ENCODE peak calls at places on chromosome 14, in six cellular contexts. Y, Q, R, B, F and A are unnamed samples.

GRCh38 chr14:59215353-59215752 is 26.9 kb downstream of the DAAM1 start:
- DNase-seq in Y (no peak), Q (no peak), R (no peak), B (peak), F (no peak), A (no peak)

GRCh38 chr14:48111151-48111550 is 435.7 kb upstream of the MDGA2 start:
- DNase-seq in Y (no peak), Q (no peak), R (no peak), B (no peak), F (no peak), A (no peak)

GRCh38 chr14:77353469-77354141 is 23.3 kb downstream of the TMED8 start:
- DNase-seq in Y (no peak), Q (no peak), R (no peak), B (peak), F (no peak), A (no peak)

GRCh38 chr14:71734076-71734475 is 198.2 kb upstream of the RGS6 start:
- DNase-seq in Y (no peak), Q (no peak), R (no peak), B (no peak), F (no peak), A (no peak)

GRCh38 chr14:42884100-42884499 is 1277.4 kb downstream of the LRFN5 start:
- DNase-seq in Y (no peak), Q (no peak), R (no peak), B (no peak), F (no peak), A (no peak)

GRCh38 chr14:104800600-104801283 is at the start of gene ZBTB42:
- DNase-seq in Y (no peak), Q (no peak), R (peak), B (peak), F (peak), A (peak)

GRCh38 chr14:97697772-97698171 is 900.6 kb downstream of the VRK1 start:
- DNase-seq in Y (no peak), Q (no peak), R (no peak), B (no peak), F (no peak), A (no peak)

GRCh38 chr14:24351517-24351916 is 11.7 kb upstream of the RIPK3 start:
- DNase-seq in Y (no peak), Q (no peak), R (no peak), B (no peak), F (no peak), A (no peak)

GRCh38 chr14:89534896-89535615 is 118.0 kb upstream of the FOXN3 start:
- DNase-seq in Y (no peak), Q (no peak), R (no peak), B (no peak), F (no peak), A (no peak)

GRCh38 chr14:75960219-75960618 is 21.6 kb downstream of the TGFB3 start:
- DNase-seq in Y (peak), Q (no peak), R (no peak), B (no peak), F (no peak), A (no peak)

GRCh38 chr14:61344437-61345143 is 23.2 kb downstream of the PRKCH start:
- DNase-seq in Y (no peak), Q (no peak), R (no peak), B (no peak), F (no peak), A (no peak)

GRCh38 chr14:68981124-68981523 is 2.0 kb upstream of the ACTN1 start:
- DNase-seq in Y (no peak), Q (no peak), R (no peak), B (no peak), F (no peak), A (no peak)

GRCh38 chr14:55436530-55436929 is 3.9 kb downstream of the TBPL2 start:
- DNase-seq in Y (no peak), Q (no peak), R (no peak), B (no peak), F (no peak), A (no peak)

GRCh38 chr14:55440385-55440784 is at the start of gene TBPL2:
- DNase-seq in Y (no peak), Q (no peak), R (no peak), B (no peak), F (peak), A (no peak)

GRCh38 chr14:55434805-55435174 is 5.6 kb downstream of the TBPL2 start:
- DNase-seq in Y (no peak), Q (no peak), R (no peak), B (peak), F (no peak), A (no peak)

GRCh38 chr14:55441286-55441685 is 870 bp upstream of the TBPL2 start:
- DNase-seq in Y (no peak), Q (no peak), R (no peak), B (no peak), F (no peak), A (no peak)

GRCh38 chr14:55438066-55438683 is 2.2 kb downstream of the TBPL2 start:
- DNase-seq in Y (no peak), Q (peak), R (peak), B (peak), F (no peak), A (no peak)
- TF ChIP-seq TAF1 in Y (no peak), Q (no peak), R (no peak), B (no peak), F (no peak), A (no peak)

DNA sequence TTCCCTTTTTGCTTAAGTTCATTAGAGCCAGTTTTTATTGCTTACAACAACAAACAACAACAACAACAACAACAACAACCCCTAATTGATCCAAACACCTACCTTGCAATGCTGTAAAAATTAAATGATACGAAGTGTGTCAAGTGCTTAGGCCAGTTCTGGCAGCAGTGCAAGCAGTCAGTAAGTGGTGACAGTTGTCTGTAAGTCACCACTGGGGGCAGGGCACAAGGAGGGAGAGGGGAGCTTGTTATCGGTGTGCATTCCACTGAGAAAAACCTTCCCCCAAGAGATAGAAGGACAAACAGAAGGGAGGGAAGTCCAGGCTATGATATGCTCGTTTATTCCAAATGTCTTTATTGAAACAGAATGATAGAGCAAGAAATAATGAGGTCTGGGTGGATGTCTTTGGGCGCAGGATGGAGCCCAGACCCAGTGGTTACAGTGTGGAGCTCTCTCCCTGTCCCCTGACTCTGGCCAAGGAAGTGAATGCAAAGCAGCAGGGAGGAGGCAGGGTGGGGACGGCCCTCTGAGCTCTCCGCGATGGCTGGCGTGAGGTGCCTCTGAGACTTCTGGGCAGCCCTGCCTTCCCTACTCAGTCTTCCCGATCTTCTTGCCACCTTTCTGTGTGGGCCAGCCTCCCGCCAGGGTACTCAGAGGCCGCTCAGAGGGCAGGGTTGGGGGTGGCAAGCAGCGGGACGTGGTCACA is 6.5 kb downstream of the SLC22A17 start:
- DNase-seq in Y (no peak), Q (peak), R (no peak), B (peak), F (no peak), A (no peak)
- TF ChIP-seq TAF1 in Y (no peak), Q (no peak), R (no peak), B (no peak), F (no peak), A (no peak)

DNA sequence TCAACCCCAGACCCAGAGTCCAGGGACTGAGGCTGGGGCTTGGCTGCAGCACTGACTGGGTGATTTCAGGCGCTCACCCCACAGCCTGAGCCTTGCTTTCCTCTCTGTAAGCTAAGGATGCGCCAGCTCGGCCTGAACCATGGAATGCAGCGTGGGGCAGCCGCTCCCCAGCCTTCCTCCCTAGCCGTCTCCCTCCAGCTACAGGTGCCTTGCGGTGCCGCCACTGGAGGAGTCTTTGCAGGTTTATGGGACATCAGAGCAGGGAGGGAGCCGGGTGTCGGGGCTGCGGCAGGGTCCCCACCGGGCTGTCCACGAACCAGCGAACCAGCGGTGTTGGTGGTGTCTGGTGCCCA is 19.4 kb downstream of the PPP2R5C start:
- DNase-seq in Y (no peak), Q (no peak), R (peak), B (no peak), F (peak), A (no peak)
- TF ChIP-seq TAF1 in Y (no peak), Q (no peak), R (no peak), B (no peak), F (no peak), A (no peak)

DNA sequence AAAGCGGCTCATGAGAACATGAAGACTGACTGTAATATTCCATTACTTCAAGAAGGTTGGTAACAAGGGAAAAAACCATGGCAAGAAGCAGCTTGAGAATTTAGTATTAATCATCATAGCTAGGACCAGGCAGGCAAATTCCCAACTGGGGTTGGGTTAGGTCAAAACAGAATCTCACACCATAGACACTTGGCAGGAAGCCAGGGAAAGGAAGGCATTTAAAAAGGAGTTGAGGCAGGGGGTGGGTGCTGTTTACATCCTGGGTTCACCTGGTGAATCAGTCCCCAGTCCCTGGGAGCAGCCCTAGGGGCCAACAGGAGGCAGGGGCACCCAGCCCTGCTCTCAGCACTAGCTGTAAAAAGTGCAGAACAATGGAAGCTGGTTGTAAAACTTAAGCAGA is 108.6 kb downstream of the EGLN3 start:
- DNase-seq in Y (no peak), Q (no peak), R (no peak), B (no peak), F (no peak), A (no peak)
- TF ChIP-seq TAF1 in Y (no peak), Q (no peak), R (no peak), B (no peak), F (no peak), A (no peak)

DNA sequence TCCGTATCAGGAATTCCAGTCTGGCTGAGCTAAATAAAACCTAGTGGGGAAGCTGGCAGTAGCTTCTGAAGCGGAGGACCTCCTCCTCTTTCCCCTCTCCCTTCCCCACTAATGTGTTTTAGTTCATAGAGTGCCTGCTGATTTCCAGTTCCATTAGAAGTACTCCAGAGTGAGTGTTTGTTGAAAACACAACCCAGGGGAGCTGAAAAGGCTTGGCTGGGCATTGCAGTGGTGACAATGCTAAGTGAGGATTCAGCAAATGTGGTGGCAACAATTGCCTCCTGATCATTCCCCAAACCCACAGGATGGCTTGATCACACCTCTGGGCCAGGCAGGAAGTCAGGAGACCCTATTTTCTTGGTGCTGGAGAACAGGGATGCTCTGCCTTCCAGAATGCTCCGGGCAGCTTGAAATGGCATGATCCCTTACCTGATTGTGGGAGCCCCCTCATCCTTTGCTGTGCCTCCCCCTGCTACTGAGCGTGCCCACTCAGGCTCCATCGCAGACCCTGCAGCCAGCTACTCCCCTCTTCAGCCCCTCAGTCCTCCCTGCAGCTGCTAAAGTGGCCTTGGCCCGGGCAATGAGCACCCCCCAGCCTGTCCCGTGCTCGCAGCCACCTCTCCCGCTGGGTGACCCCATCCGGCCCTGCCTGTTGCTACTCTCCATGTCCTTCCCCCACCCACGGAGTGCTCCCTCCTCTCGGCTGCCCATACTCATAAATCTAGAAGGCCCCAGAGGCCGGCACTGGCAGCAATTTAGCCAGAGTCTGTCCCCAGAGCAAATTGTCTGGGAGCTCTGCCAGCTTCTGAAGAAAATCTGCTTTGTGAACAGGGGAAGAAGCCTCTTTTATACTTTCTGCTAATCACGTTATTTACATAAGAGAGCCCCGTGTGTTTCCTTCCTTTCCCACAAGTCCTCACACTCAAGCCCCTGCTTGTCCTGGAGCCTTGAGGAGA is 143.9 kb upstream of the FRMD6 start:
- DNase-seq in Y (no peak), Q (no peak), R (no peak), B (no peak), F (no peak), A (no peak)
- TF ChIP-seq TAF1 in Y (no peak), Q (no peak), R (no peak), B (no peak), F (no peak), A (no peak)

GRCh38 chr14:93175492-93175891 is 9.2 kb downstream of the MOAP1 start:
- DNase-seq in Y (no peak), Q (no peak), R (no peak), B (no peak), F (no peak), A (no peak)

GRCh38 chr14:93171366-93171765 is 13.3 kb downstream of the MOAP1 start:
- DNase-seq in Y (no peak), Q (no peak), R (no peak), B (no peak), F (no peak), A (no peak)

GRCh38 chr14:93173943-93174395 is 10.7 kb downstream of the MOAP1 start:
- DNase-seq in Y (no peak), Q (peak), R (no peak), B (no peak), F (no peak), A (no peak)
- TF ChIP-seq TAF1 in Y (no peak), Q (no peak), R (no peak), B (no peak), F (no peak), A (no peak)

DNA sequence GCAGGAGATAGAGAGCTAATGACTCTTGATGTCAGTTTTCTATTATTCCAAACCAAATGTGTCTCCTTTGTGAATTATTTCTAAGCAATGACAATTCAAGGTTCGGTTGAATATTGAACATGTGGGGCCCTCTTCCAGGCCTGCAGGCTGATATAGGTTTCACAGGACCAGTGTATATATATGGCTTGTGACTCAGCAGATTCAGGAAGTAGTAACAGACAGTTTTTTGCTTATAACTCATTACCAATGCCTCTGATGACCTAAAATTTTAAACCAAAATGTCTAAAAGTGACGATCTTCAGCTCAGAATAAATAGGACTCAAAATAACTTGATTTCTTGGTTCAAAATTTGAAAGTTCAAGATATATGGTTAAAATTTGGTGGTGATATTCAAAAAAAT is 33.6 kb upstream of the NPAS3 start:
- DNase-seq in Y (no peak), Q (no peak), R (no peak), B (no peak), F (no peak), A (no peak)
- TF ChIP-seq TAF1 in Y (no peak), Q (no peak), R (no peak), B (no peak), F (no peak), A (no peak)

GRCh38 chr14:88032373-88032772 is 27.4 kb downstream of the GPR65 start:
- DNase-seq in Y (no peak), Q (no peak), R (no peak), B (no peak), F (no peak), A (no peak)

GRCh38 chr14:88030892-88031291 is 26.0 kb downstream of the GPR65 start:
- DNase-seq in Y (no peak), Q (no peak), R (no peak), B (no peak), F (no peak), A (no peak)

GRCh38 chr14:88026890-88027289 is 22.0 kb downstream of the GPR65 start:
- DNase-seq in Y (no peak), Q (no peak), R (no peak), B (no peak), F (no peak), A (no peak)

GRCh38 chr14:88030079-88030478 is 25.1 kb downstream of the GPR65 start:
- DNase-seq in Y (no peak), Q (no peak), R (no peak), B (no peak), F (no peak), A (no peak)

DNA sequence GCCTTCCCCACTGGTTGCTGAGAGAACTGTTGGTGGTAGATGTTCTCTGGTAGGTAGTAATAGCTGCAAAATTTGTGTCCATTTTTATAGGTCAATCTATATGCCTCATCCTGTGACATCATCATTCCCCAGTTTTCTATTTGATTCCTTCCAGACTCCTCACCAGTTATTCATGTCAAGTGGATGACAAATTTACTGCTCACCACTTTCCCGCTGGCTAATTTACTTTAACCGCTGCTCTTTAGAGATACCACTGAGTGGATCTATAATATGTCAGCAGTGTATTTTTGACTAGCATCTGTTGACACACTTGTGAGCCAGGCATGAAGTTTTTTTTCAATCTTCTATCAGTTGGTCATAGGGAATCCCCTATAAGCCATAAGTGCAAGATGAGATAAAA is 24.6 kb downstream of the GPR65 start:
- DNase-seq in Y (no peak), Q (no peak), R (no peak), B (no peak), F (no peak), A (no peak)
- TF ChIP-seq TAF1 in Y (no peak), Q (no peak), R (no peak), B (no peak), F (no peak), A (no peak)